ENCODE peak calls at places on chromosome 9, in ten cellular contexts. L, Y, Q, F, B, D, K, Z, O and M are unnamed samples.

GRCh38 chr9:16426716-16427115 is 443.8 kb downstream of the BNC2 start:
- DNase-seq in Y (no peak), B (no peak), K (no peak), Q (no peak), D (no peak), O (no peak), F (no peak), Z (no peak), L (no peak), M (no peak)

GRCh38 chr9:108751301-108751824 is 104.4 kb downstream of the ACTL7B start:
- DNase-seq in B (no peak), F (no peak), O (no peak), K (no peak), Y (no peak), D (no peak), L (no peak), Z (no peak), Q (no peak), M (no peak)

GRCh38 chr9:125537442-125538091 is 169.4 kb downstream of the MAPKAP1 start:
- DNase-seq in O (no peak), Z (no peak), K (no peak), L (no peak), F (no peak), Y (no peak), B (no peak), D (no peak), Q (no peak), M (no peak)

GRCh38 chr9:123912167-123912897 is 17.6 kb downstream of the DENND1A start:
- DNase-seq in Z (no peak), O (no peak), D (peak), B (no peak), K (no peak), F (no peak), Y (no peak), L (no peak), Q (no peak), M (no peak)

GRCh38 chr9:36148652-36149051 is 12.1 kb downstream of the GLIPR2 start:
- DNase-seq in O (peak), K (peak), B (peak), Y (peak), Z (peak), L (no peak), F (peak), D (peak), Q (peak), M (peak)

GRCh38 chr9:36847781-36848673 is 186.0 kb downstream of the PAX5 start:
- DNase-seq in L (no peak), Q (no peak), Z (peak), D (no peak), K (peak), Y (no peak), F (no peak), O (no peak), B (no peak), M (no peak)

GRCh38 chr9:95952471-95952870 is 77.0 kb downstream of the ERCC6L2 start:
- DNase-seq in K (no peak), D (no peak), Y (no peak), Q (no peak), Z (no peak), L (no peak), B (no peak), F (no peak), O (no peak), M (no peak)

GRCh38 chr9:88852794-88853193 is 138.5 kb upstream of the S1PR3 start:
- DNase-seq in Z (no peak), O (peak), Q (no peak), B (peak), L (no peak), F (no peak), Y (peak), K (peak), D (peak), M (peak)

GRCh38 chr9:123571240-123571639 is 215.2 kb downstream of the CRB2 start:
- DNase-seq in Q (no peak), K (no peak), O (no peak), F (no peak), Y (no peak), Z (no peak), L (no peak), B (no peak), D (no peak), M (no peak)

GRCh38 chr9:108049026-108049591 is 559.5 kb upstream of the KLF4 start:
- DNase-seq in D (peak), Q (no peak), L (no peak), K (peak), O (no peak), Y (peak), B (peak), Z (no peak), F (peak), M (peak)

GRCh38 chr9:119264165-119264564 is 105.1 kb downstream of the BRINP1 start:
- DNase-seq in B (no peak), Q (no peak), L (no peak), Z (no peak), D (no peak), O (no peak), F (no peak), Y (no peak), K (no peak), M (no peak)

GRCh38 chr9:110033869-110034268 is 174.1 kb downstream of the C9orf152 start:
- DNase-seq in F (no peak), B (no peak), D (no peak), O (no peak), K (no peak), Q (no peak), L (no peak), Y (no peak), Z (no peak), M (no peak)

GRCh38 chr9:72557549-72557948 is 36.1 kb downstream of the TMC1 start:
- DNase-seq in F (no peak), Z (no peak), L (no peak), Q (no peak), B (peak), Y (no peak), O (no peak), K (peak), D (peak), M (peak)

GRCh38 chr9:91817493-91818225 is 132.4 kb downstream of the ROR2 start:
- DNase-seq in D (peak), O (no peak), F (peak), L (no peak), K (peak), B (peak), Y (peak), Q (no peak), Z (peak), M (peak)
- H3K4me3 ChIP-seq in D (no peak), O (no peak), F (peak), L (no peak), K (peak), B (no peak), Y (peak), Q (no peak), Z (no peak), M (peak)

GRCh38 chr9:126819482-126819881 is 14.6 kb downstream of the ZBTB43 start:
- DNase-seq in O (no peak), D (no peak), Y (no peak), Z (no peak), B (no peak), L (no peak), K (no peak), F (no peak), Q (no peak), M (no peak)
- H3K4me3 ChIP-seq in O (no peak), D (no peak), Y (no peak), Z (no peak), B (no peak), L (no peak), K (no peak), F (no peak), Q (no peak), M (no peak)

GRCh38 chr9:14992516-14992915 is 82.3 kb upstream of the FREM1 start:
- DNase-seq in L (no peak), Z (no peak), D (no peak), B (no peak), Q (no peak), F (no peak), Y (no peak), K (no peak), O (no peak), M (no peak)
- H3K4me3 ChIP-seq in L (no peak), Z (peak), D (no peak), B (no peak), Q (no peak), F (peak), Y (peak), K (peak), O (peak), M (peak)

GRCh38 chr9:127854169-127854833 is at the start of gene ENG:
- DNase-seq in K (no peak), L (no peak), Z (peak), B (peak), O (peak), F (no peak), D (peak), Y (no peak), Q (peak), M (no peak)

GRCh38 chr9:127856094-127856740 is 1.8 kb upstream of the ENG start:
- DNase-seq in L (no peak), Z (no peak), Q (no peak), K (no peak), D (no peak), O (no peak), B (no peak), Y (no peak), F (no peak), M (no peak)

GRCh38 chr9:127855522-127855921 is 1.1 kb upstream of the ENG start:
- DNase-seq in K (no peak), Y (no peak), Z (no peak), F (no peak), O (no peak), L (no peak), B (no peak), Q (no peak), D (no peak), M (no peak)

GRCh38 chr9:127858041-127858512 is 3.6 kb upstream of the ENG start:
- DNase-seq in Z (peak), Q (peak), D (peak), F (no peak), B (no peak), L (no peak), K (no peak), O (no peak), Y (no peak), M (no peak)

GRCh38 chr9:127857278-127857677 is 2.8 kb upstream of the ENG start:
- DNase-seq in D (no peak), F (no peak), L (no peak), Z (no peak), K (no peak), O (no peak), Q (no peak), Y (no peak), B (no peak), M (no peak)
- H3K4me3 ChIP-seq in D (no peak), F (no peak), L (no peak), Z (no peak), K (no peak), O (no peak), Q (no peak), Y (no peak), B (no peak), M (no peak)

DNA sequence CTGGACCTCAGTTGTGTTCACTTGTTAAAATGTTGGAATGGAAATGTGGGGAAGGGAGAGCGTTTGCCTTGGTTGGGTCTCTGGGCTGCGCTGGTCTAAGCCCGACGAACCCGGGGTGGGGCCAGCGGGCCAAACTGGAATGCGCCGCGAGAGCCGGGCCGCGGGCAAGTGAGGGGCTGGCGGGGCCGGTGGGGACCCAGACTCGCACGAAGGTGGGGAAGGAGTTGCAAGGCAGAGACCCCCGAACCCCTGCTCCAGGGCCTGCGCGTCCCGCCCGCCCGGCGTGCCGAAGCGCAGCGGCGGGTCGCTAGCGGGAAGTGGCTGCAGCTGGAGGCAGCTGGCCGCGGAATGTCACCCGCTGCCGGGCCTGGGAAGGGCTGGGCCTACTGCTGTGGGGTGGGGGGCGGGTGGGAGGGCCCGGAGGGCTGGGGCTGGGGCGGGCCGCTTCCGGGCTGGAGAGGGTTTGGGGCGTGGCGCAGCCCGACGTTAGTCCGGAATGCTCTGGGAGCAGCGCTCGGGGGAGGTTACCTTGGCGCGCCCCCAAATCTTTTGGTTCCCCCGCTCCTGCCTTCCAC is 84.8 kb downstream of the DAB2IP start:
- DNase-seq in L (no peak), F (no peak), B (peak), Q (peak), Y (no peak), Z (peak), O (peak), K (no peak), D (peak), M (no peak)
- H3K4me3 ChIP-seq in L (no peak), F (peak), B (peak), Q (no peak), Y (peak), Z (peak), O (peak), K (no peak), D (peak), M (peak)

GRCh38 chr9:34289159-34289558 is 39.9 kb downstream of the KIF24 start:
- DNase-seq in O (no peak), Y (no peak), Q (no peak), K (no peak), D (no peak), Z (no peak), L (no peak), F (no peak), B (no peak), M (no peak)
- H3K4me3 ChIP-seq in O (no peak), Y (no peak), Q (no peak), K (no peak), D (no peak), Z (no peak), L (no peak), F (no peak), B (no peak), M (no peak)

GRCh38 chr9:98773721-98774120 is 22.6 kb downstream of the ANKS6 start:
- DNase-seq in B (no peak), Y (no peak), Z (no peak), F (no peak), L (no peak), K (no peak), D (no peak), O (no peak), Q (no peak), M (no peak)
- H3K4me3 ChIP-seq in B (no peak), Y (no peak), Z (no peak), F (no peak), L (no peak), K (no peak), D (no peak), O (no peak), Q (no peak), M (no peak)

GRCh38 chr9:111915425-111915758 is 18.8 kb downstream of the UGCG start:
- DNase-seq in Z (no peak), L (no peak), O (no peak), K (no peak), B (no peak), Q (no peak), D (no peak), F (no peak), Y (no peak), M (no peak)
- H3K4me3 ChIP-seq in Z (no peak), L (no peak), O (no peak), K (no peak), B (no peak), Q (no peak), D (no peak), F (no peak), Y (no peak), M (no peak)

DNA sequence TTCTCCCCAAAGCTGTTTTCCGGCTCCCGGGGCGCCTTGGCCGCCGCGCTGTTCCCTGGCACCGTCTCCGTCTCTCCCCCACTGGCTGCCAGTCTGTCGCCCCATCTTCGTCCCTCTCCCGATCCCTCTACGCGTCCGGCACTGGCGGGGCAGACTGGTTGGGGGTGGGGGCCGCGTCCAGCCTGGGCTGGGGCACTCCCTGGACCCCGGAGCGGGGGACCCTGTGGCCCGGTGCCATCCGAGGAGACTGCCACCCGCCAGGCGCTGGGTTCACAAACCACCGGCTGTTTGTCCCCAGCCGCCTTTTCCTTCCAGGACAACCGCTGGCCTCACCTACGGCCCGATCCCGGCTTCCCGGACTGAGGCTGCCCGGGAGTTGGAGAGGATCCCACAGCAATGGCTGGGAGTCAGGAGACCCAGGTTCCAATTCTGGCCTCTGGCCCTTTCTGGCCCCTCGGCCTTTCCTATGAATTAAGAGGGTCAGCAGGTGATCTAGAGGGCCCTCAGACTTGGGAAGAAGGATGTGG is 1.0 kb upstream of the FIBCD1 start:
- DNase-seq in Q (no peak), F (no peak), Y (no peak), L (no peak), K (no peak), B (no peak), Z (no peak), O (no peak), D (no peak), M (no peak)
- H3K4me3 ChIP-seq in Q (no peak), F (peak), Y (no peak), L (no peak), K (no peak), B (no peak), Z (no peak), O (no peak), D (no peak), M (no peak)

DNA sequence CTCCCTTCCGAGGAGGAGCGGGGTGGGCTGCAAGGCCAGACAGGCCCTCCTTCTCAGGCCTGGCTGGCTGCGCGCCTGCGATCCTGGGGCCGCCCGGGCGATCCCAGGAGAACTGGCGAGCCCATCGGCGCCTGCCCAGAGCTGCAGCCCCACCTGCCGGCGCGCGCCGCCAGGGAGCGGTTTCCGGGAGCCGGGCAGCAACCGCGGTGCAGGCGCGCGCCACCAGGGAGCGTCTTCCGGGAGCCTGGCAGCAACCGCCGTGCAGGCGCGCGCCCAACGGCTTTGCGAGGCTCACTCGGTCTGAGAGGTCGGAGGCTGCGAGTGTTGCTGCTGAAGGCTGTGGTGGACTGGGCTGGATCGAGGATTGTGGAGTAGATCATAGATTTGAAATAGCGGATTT is 668.7 kb downstream of the SPATA31A6 start:
- DNase-seq in F (no peak), L (no peak), Z (peak), K (no peak), O (peak), D (peak), Y (no peak), Q (no peak), B (peak), M (no peak)
- H3K4me3 ChIP-seq in F (no peak), L (no peak), Z (peak), K (no peak), O (peak), D (peak), Y (peak), Q (peak), B (no peak), M (peak)